ENCODE peak calls at places on chromosomes 2 and 18, in eight cellular contexts. S, Y, X, G, O, D, I and B are unnamed samples.

GRCh38 chr2:206083602-206084467 is 2.1 kb downstream of the INO80D start:
- DNase-seq in S (peak; percentile 5), Y (peak; percentile 18), X (no peak), G (peak; percentile 60), O (peak; percentile 49), D (peak; percentile 10), I (peak; percentile 96), B (no peak)

GRCh38 chr2:69988086-69988635 is 26.7 kb upstream of the ASPRV1 start:
- DNase-seq in S (no peak), Y (no peak), X (no peak), G (no peak), O (no peak), D (no peak), I (no peak), B (no peak)

GRCh38 chr2:163884416-163884815 is 148.6 kb upstream of the FIGN start:
- DNase-seq in S (no peak), Y (no peak), X (no peak), G (no peak), O (no peak), D (no peak), I (peak; percentile 3), B (no peak)

GRCh38 chr18:78611869-78612268 is 367.7 kb upstream of the SALL3 start:
- DNase-seq in S (no peak), Y (no peak), X (no peak), G (no peak), O (no peak), D (no peak), I (no peak), B (no peak)

GRCh38 chr2:150046211-150046610 is 441.3 kb downstream of the RND3 start:
- DNase-seq in S (no peak), Y (no peak), X (peak; percentile 60), G (peak; percentile 36), O (no peak), D (no peak), I (no peak), B (no peak)

GRCh38 chr2:172288603-172289002 is 138.8 kb upstream of the ITGA6 start:
- DNase-seq in S (no peak), Y (no peak), X (peak; percentile 39), G (peak; percentile 69), O (peak; percentile 86), D (no peak), I (no peak), B (no peak)

GRCh38 chr2:221458588-221458987 is 113.5 kb downstream of the EPHA4 start:
- DNase-seq in S (no peak), Y (no peak), X (no peak), G (no peak), O (no peak), D (no peak), I (no peak), B (no peak)

GRCh38 chr2:241926541-241927311 is 57.2 kb downstream of the RTP5 start:
- DNase-seq in S (no peak), Y (no peak), X (no peak), G (peak; percentile 32), O (peak; percentile 1), D (no peak), I (no peak), B (no peak)

GRCh38 chr2:200382883-200383282 is 76.4 kb downstream of the SPATS2L start:
- DNase-seq in S (no peak), Y (no peak), X (no peak), G (no peak), O (no peak), D (no peak), I (peak; percentile 59), B (no peak)

GRCh38 chr2:133581027-133581760 is 12.9 kb upstream of the NCKAP5 start:
- DNase-seq in S (no peak), Y (no peak), X (peak; percentile 54), G (no peak), O (peak; percentile 54), D (no peak), I (peak; percentile 37), B (no peak)

GRCh38 chr2:12300019-12300602 is 416.6 kb upstream of the TRIB2 start:
- DNase-seq in S (no peak), Y (no peak), X (peak; percentile 56), G (peak; percentile 68), O (no peak), D (no peak), I (no peak), B (no peak)

GRCh38 chr2:168180914-168181313 is 66.5 kb downstream of the STK39 start:
- DNase-seq in S (no peak), Y (no peak), X (no peak), G (no peak), O (peak; percentile 61), D (no peak), I (no peak), B (no peak)

GRCh38 chr2:46798998-46799698 is 116.5 kb downstream of the MCFD2 start:
- DNase-seq in S (no peak), Y (no peak), X (no peak), G (no peak), O (no peak), D (no peak), I (no peak), B (no peak)

GRCh38 chr2:236574000-236574399 is 4.4 kb downstream of the ACKR3 start:
- DNase-seq in S (no peak), Y (no peak), X (no peak), G (no peak), O (no peak), D (no peak), I (no peak), B (no peak)

GRCh38 chr2:200466703-200467418 is 43.0 kb downstream of the KCTD18 start:
- DNase-seq in S (peak; percentile 25), Y (no peak), X (no peak), G (no peak), O (no peak), D (no peak), I (no peak), B (no peak)

GRCh38 chr2:67729474-67729873 is 332.3 kb downstream of the ETAA1 start:
- DNase-seq in S (no peak), Y (no peak), X (no peak), G (no peak), O (no peak), D (no peak), I (no peak), B (no peak)

GRCh38 chr2:64698668-64699444 is 45.1 kb upstream of the SERTAD2 start:
- DNase-seq in S (no peak), Y (peak; percentile 70), X (peak; percentile 96), G (peak; percentile 98), O (peak; percentile 52), D (no peak), I (no peak), B (no peak)

GRCh38 chr18:21672868-21673267 is 31.7 kb downstream of the ABHD3 start:
- DNase-seq in S (no peak), Y (peak; percentile 79), X (peak; percentile 56), G (peak; percentile 94), O (peak; percentile 28), D (no peak), I (no peak), B (no peak)

GRCh38 chr2:74457129-74457548 is 1.1 kb upstream of the WBP1 start:
- DNase-seq in S (no peak), Y (no peak), X (no peak), G (no peak), O (no peak), D (no peak), I (no peak), B (no peak)

GRCh38 chr18:48802543-48803428 is 148.0 kb downstream of the SMAD7 start:
- DNase-seq in S (no peak), Y (no peak), X (no peak), G (peak; percentile 71), O (peak; percentile 45), D (peak; percentile 32), I (no peak), B (peak; percentile 39)

GRCh38 chr2:159793265-159793664 is 4.7 kb downstream of the CD302 start:
- DNase-seq in S (no peak), Y (no peak), X (no peak), G (no peak), O (no peak), D (no peak), I (no peak), B (no peak)

GRCh38 chr2:37897511-37897910 is 27.6 kb upstream of the RMDN2 start:
- DNase-seq in S (no peak), Y (peak; percentile 50), X (no peak), G (peak; percentile 33), O (peak; percentile 47), D (no peak), I (no peak), B (no peak)

GRCh38 chr2:239942871-239943311 is 82.3 kb downstream of the NDUFA10 start:
- DNase-seq in S (no peak), Y (no peak), X (no peak), G (no peak), O (no peak), D (no peak), I (no peak), B (no peak)